ENCODE peak calls at places on chromosomes 2 and 18, in five cellular contexts. T is IMR-90, E is tibial nerve, B is testis, Y is stomach. C is an unnamed sample.

GRCh38 chr18:80033181-80034067 is 810 bp upstream of the RBFA start:
- DNase-seq in T (peak), E (no peak), B (peak), Y (no peak), C (no peak)

GRCh38 chr18:55224086-55224625 is 264.9 kb upstream of the CCDC68 start:
- DNase-seq in T (peak), E (no peak), B (no peak), Y (no peak), C (no peak)

GRCh38 chr2:69437751-69438154 is 518 bp upstream of the NFU1 start:
- DNase-seq in T (no peak), E (peak), B (peak), Y (peak), C (peak)

GRCh38 chr18:68284236-68284635 is 430.7 kb downstream of the TMX3 start:
- DNase-seq in T (no peak), E (no peak), B (no peak), Y (no peak), C (no peak)

GRCh38 chr2:189658281-189658680 is 3.0 kb upstream of the ASNSD1 start:
- DNase-seq in T (no peak), E (no peak), B (no peak), Y (no peak), C (no peak)

GRCh38 chr18:54983041-54983686 is 23.9 kb upstream of the CCDC68 start:
- DNase-seq in T (peak), E (no peak), B (no peak), Y (no peak), C (no peak)

GRCh38 chr18:51461956-51462355 is 264.5 kb upstream of the MEX3C start:
- DNase-seq in T (no peak), E (no peak), B (no peak), Y (no peak), C (no peak)

GRCh38 chr2:9318461-9319337 is 104.6 kb downstream of the ITGB1BP1 start:
- DNase-seq in T (no peak), E (peak), B (peak), Y (peak), C (peak)

GRCh38 chr2:8586397-8587051 is 95.3 kb upstream of the ID2 start:
- DNase-seq in T (no peak), E (no peak), B (peak), Y (no peak), C (no peak)

GRCh38 chr18:76697441-76697901 is 124.9 kb upstream of the ZNF236 start:
- DNase-seq in T (peak), E (no peak), B (peak), Y (no peak), C (peak)

GRCh38 chr18:27109403-27109802 is 75.7 kb downstream of the CHST9 start:
- DNase-seq in T (no peak), E (no peak), B (no peak), Y (no peak), C (peak)

GRCh38 chr2:205903549-205904129 is 182.3 kb downstream of the INO80D start:
- DNase-seq in T (no peak), E (no peak), B (peak), Y (peak), C (no peak)
- TF ChIP-seq CTCF in T (peak), E (no peak), B (peak), Y (peak), C (no peak)

GRCh38 chr18:31649894-31650719 is 34.3 kb downstream of the B4GALT6 start:
- DNase-seq in T (no peak), E (no peak), B (no peak), Y (no peak), C (no peak)
- TF ChIP-seq POLR2A in T (no peak), E (no peak), B (no peak), Y (no peak), C (no peak)

DNA sequence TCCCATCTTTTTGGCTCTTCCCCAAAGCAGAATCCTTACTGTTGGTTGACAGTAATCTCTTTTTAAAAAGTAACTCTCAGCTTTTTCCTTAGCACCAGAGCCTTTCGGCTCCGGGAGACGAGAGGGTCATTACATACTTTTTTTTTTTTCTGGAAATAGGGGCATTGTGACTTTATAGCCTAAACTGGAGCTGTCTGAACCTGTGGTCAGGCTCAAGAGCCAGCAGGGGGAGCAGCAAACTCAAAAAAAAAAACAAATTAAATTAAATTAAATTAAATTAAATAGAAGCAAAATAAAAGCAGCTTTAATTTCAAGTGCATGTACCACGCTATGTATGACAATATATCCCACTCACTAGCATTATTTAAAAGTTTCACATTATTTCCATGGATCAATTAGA is 156.6 kb downstream of the DTNA start:
- DNase-seq in T (peak), E (no peak), B (no peak), Y (no peak), C (no peak)
- TF ChIP-seq CTCF in T (peak), E (no peak), B (no peak), Y (peak), C (peak)

GRCh38 chr2:54955674-54956391 is 94.4 kb downstream of the RTN4 start:
- DNase-seq in T (no peak), E (no peak), B (no peak), Y (no peak), C (no peak)
- TF ChIP-seq POLR2A in T (no peak), E (no peak), B (no peak), Y (no peak), C (no peak)

GRCh38 chr18:11154369-11154982 is 5.1 kb upstream of the PIEZO2 start:
- DNase-seq in T (peak), E (no peak), B (no peak), Y (no peak), C (no peak)
- TF ChIP-seq CTCF in T (peak), E (peak), B (no peak), Y (peak), C (peak)

DNA sequence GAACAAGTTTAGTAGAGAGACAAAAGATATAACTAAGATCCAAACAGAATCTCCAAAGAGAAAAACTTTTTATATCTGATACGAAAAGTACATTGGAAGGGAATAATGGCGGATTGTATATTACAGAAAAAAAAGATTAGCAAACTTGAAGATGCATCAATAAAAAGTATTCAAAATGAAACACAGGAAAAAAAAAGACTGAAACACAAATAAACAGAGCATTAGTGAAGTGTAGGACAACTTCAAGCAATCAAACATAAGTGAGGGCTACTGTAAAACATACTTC is 41.1 kb upstream of the MYCN start:
- DNase-seq in T (no peak), E (no peak), B (no peak), Y (no peak), C (no peak)
- TF ChIP-seq POLR2A in T (no peak), E (no peak), B (no peak), Y (no peak), C (no peak)

GRCh38 chr18:11752116-11752911 is 63.2 kb downstream of the GNAL start:
- DNase-seq in T (peak), E (no peak), B (peak), Y (no peak), C (no peak)

GRCh38 chr18:11750171-11750570 is 61.1 kb downstream of the GNAL start:
- DNase-seq in T (no peak), E (no peak), B (no peak), Y (no peak), C (no peak)

GRCh38 chr18:11749305-11749704 is 60.2 kb downstream of the GNAL start:
- DNase-seq in T (no peak), E (no peak), B (no peak), Y (no peak), C (no peak)

GRCh38 chr18:11750581-11751304 is 61.7 kb downstream of the GNAL start:
- DNase-seq in T (no peak), E (no peak), B (no peak), Y (no peak), C (no peak)

GRCh38 chr18:11751305-11752115 is 62.4 kb downstream of the GNAL start:
- DNase-seq in T (no peak), E (no peak), B (peak), Y (no peak), C (no peak)
- TF ChIP-seq CTCF in T (no peak), E (no peak), B (no peak), Y (no peak), C (no peak)

GRCh38 chr2:238239872-238240760 is at the start of gene HES6:
- DNase-seq in T (peak), E (peak), B (peak), Y (peak), C (peak)
- TF ChIP-seq POLR2A in T (peak), E (peak), B (no peak), Y (no peak), C (peak)

DNA sequence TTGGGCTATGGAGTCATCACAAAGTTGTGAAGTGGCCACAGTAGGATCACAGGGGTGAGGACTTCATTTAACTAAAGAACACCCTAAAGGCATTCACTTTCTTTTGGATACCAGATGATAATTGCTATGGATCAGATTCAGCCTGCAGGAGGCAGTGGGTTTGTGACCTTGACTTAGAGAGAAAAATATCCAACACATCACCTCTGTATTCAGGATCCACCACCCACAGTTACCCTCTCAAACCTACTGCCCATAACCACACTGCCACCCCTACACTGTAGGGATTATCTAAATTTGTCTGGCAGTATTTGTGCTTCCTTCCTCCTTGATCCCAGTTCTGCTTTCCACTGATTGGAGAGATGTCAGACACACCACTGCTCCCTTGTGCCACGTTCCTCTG is 269.4 kb downstream of the MYCN start:
- DNase-seq in T (no peak), E (no peak), B (no peak), Y (no peak), C (no peak)
- TF ChIP-seq CTCF in T (no peak), E (no peak), B (no peak), Y (no peak), C (no peak)